ENCODE peak calls at places on chromosomes 12 and 14, in eight cellular contexts. One of them, this sample, is unnamed.

GRCh38 chr14:64953661-64954060 is 11.1 kb upstream of the GPX2 start:
- DNase-seq in brain microvascular endothelial cell: no peak
- DNase-seq in mammary epithelial cell: no peak
- DNase-seq in fibroblast of lung: no peak
- DNase-seq in AG04450: no peak
- DNase-seq in A673: no peak
- DNase-seq in CD8-positive, alpha-beta T cell: no peak
- DNase-seq in cardiac muscle cell: no peak
- DNase-seq in this sample: no peak

GRCh38 chr12:24728366-24728765 is 220.5 kb downstream of the BCAT1 start:
- DNase-seq in CD8-positive, alpha-beta T cell: no peak
- DNase-seq in A673: peak
- DNase-seq in cardiac muscle cell: peak
- DNase-seq in brain microvascular endothelial cell: peak
- DNase-seq in fibroblast of lung: peak
- DNase-seq in mammary epithelial cell: peak
- DNase-seq in AG04450: no peak
- DNase-seq in this sample: peak

GRCh38 chr14:86780461-86780860 is 1212.5 kb downstream of the GALC start:
- DNase-seq in AG04450: no peak
- DNase-seq in brain microvascular endothelial cell: no peak
- DNase-seq in mammary epithelial cell: no peak
- DNase-seq in CD8-positive, alpha-beta T cell: no peak
- DNase-seq in A673: no peak
- DNase-seq in fibroblast of lung: no peak
- DNase-seq in cardiac muscle cell: no peak
- DNase-seq in this sample: no peak

GRCh38 chr14:39492267-39492666 is 60.0 kb upstream of the FBXO33 start:
- DNase-seq in AG04450: peak
- DNase-seq in mammary epithelial cell: peak
- DNase-seq in fibroblast of lung: peak
- DNase-seq in A673: peak
- DNase-seq in brain microvascular endothelial cell: peak
- DNase-seq in CD8-positive, alpha-beta T cell: no peak
- DNase-seq in cardiac muscle cell: peak
- DNase-seq in this sample: peak

GRCh38 chr14:70919774-70920173 is 12.5 kb downstream of the PCNX1 start:
- DNase-seq in brain microvascular endothelial cell: peak
- DNase-seq in mammary epithelial cell: no peak
- DNase-seq in AG04450: no peak
- DNase-seq in A673: peak
- DNase-seq in cardiac muscle cell: peak
- DNase-seq in fibroblast of lung: peak
- DNase-seq in CD8-positive, alpha-beta T cell: no peak
- DNase-seq in this sample: no peak

GRCh38 chr12:89977356-89978185 is 268.9 kb upstream of the ATP2B1 start:
- DNase-seq in AG04450: no peak
- DNase-seq in brain microvascular endothelial cell: no peak
- DNase-seq in CD8-positive, alpha-beta T cell: no peak
- DNase-seq in A673: peak
- DNase-seq in mammary epithelial cell: peak
- DNase-seq in fibroblast of lung: no peak
- DNase-seq in cardiac muscle cell: no peak
- DNase-seq in this sample: no peak

GRCh38 chr12:4781212-4781611 is 61.0 kb downstream of the GALNT8 start:
- DNase-seq in mammary epithelial cell: peak
- DNase-seq in A673: no peak
- DNase-seq in cardiac muscle cell: no peak
- DNase-seq in brain microvascular endothelial cell: no peak
- DNase-seq in CD8-positive, alpha-beta T cell: no peak
- DNase-seq in fibroblast of lung: no peak
- DNase-seq in AG04450: no peak
- DNase-seq in this sample: peak

GRCh38 chr14:37587881-37588666 is 7.0 kb downstream of the FOXA1 start:
- DNase-seq in CD8-positive, alpha-beta T cell: no peak
- DNase-seq in cardiac muscle cell: no peak
- DNase-seq in mammary epithelial cell: no peak
- DNase-seq in fibroblast of lung: no peak
- DNase-seq in A673: no peak
- DNase-seq in AG04450: no peak
- DNase-seq in brain microvascular endothelial cell: no peak
- DNase-seq in this sample: no peak

GRCh38 chr12:124030510-124030909 is 57.5 kb downstream of the ZNF664 start:
- DNase-seq in AG04450: no peak
- DNase-seq in fibroblast of lung: peak
- DNase-seq in CD8-positive, alpha-beta T cell: no peak
- DNase-seq in brain microvascular endothelial cell: peak
- DNase-seq in cardiac muscle cell: peak
- DNase-seq in mammary epithelial cell: no peak
- DNase-seq in A673: peak
- DNase-seq in this sample: peak

GRCh38 chr12:96359328-96359727 is 40.9 kb downstream of the CDK17 start:
- DNase-seq in mammary epithelial cell: no peak
- DNase-seq in AG04450: no peak
- DNase-seq in fibroblast of lung: no peak
- DNase-seq in A673: no peak
- DNase-seq in brain microvascular endothelial cell: no peak
- DNase-seq in cardiac muscle cell: no peak
- DNase-seq in CD8-positive, alpha-beta T cell: no peak
- DNase-seq in this sample: peak

GRCh38 chr14:68819260-68819691 is 26.4 kb upstream of the ZFP36L1 start:
- DNase-seq in cardiac muscle cell: peak
- DNase-seq in A673: no peak
- DNase-seq in AG04450: no peak
- DNase-seq in CD8-positive, alpha-beta T cell: no peak
- DNase-seq in mammary epithelial cell: peak
- DNase-seq in brain microvascular endothelial cell: peak
- DNase-seq in fibroblast of lung: peak
- DNase-seq in this sample: peak

GRCh38 chr12:106541201-106541600 is 41.6 kb upstream of the RFX4 start:
- DNase-seq in CD8-positive, alpha-beta T cell: no peak
- DNase-seq in cardiac muscle cell: no peak
- DNase-seq in A673: no peak
- DNase-seq in AG04450: no peak
- DNase-seq in fibroblast of lung: no peak
- DNase-seq in brain microvascular endothelial cell: no peak
- DNase-seq in mammary epithelial cell: no peak
- DNase-seq in this sample: no peak

GRCh38 chr14:86035882-86036281 is 505.9 kb downstream of the FLRT2 start:
- DNase-seq in A673: peak
- DNase-seq in fibroblast of lung: peak
- DNase-seq in mammary epithelial cell: peak
- DNase-seq in brain microvascular endothelial cell: no peak
- DNase-seq in cardiac muscle cell: peak
- DNase-seq in AG04450: no peak
- DNase-seq in CD8-positive, alpha-beta T cell: no peak
- DNase-seq in this sample: no peak

DNA sequence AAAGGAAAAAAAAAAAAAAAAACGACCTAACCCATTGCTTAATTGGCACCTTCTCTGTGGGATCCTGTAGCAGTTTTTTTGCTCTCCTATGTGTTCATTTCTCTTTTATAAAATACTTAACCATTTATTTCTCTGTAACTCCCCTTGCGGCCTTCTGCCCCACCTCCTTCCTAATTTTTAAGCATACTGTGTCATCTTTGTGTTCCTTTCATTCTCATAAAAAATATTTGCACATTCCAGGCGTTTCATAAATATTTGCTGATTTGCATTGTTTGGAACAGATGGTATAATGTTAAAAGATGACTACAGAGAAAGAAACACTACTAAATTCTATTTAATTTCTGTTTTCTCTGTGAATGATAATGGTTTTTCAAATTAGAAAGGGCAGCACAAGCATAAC is 77.9 kb downstream of the NPAS3 start:
- DNase-seq in mammary epithelial cell: no peak
- DNase-seq in A673: no peak
- DNase-seq in cardiac muscle cell: no peak
- DNase-seq in CD8-positive, alpha-beta T cell: no peak
- DNase-seq in brain microvascular endothelial cell: no peak
- DNase-seq in AG04450: no peak
- DNase-seq in fibroblast of lung: no peak
- DNase-seq in this sample: no peak
- H3K27ac ChIP-seq in mammary epithelial cell: no peak
- H3K27ac ChIP-seq in A673: no peak
- H3K27ac ChIP-seq in cardiac muscle cell: no peak
- H3K27ac ChIP-seq in CD8-positive, alpha-beta T cell: no peak
- H3K27ac ChIP-seq in brain microvascular endothelial cell: no peak
- H3K27ac ChIP-seq in AG04450: no peak
- H3K27ac ChIP-seq in fibroblast of lung: no peak
- H3K27ac ChIP-seq in this sample: no peak

GRCh38 chr12:78473136-78473535 is 391.4 kb upstream of the SYT1 start:
- DNase-seq in fibroblast of lung: peak
- DNase-seq in A673: peak
- DNase-seq in brain microvascular endothelial cell: peak
- DNase-seq in mammary epithelial cell: peak
- DNase-seq in cardiac muscle cell: peak
- DNase-seq in CD8-positive, alpha-beta T cell: no peak
- DNase-seq in AG04450: no peak
- DNase-seq in this sample: no peak

GRCh38 chr12:78473561-78473960 is 391.0 kb upstream of the SYT1 start:
- DNase-seq in mammary epithelial cell: no peak
- DNase-seq in A673: no peak
- DNase-seq in CD8-positive, alpha-beta T cell: no peak
- DNase-seq in brain microvascular endothelial cell: no peak
- DNase-seq in AG04450: no peak
- DNase-seq in fibroblast of lung: no peak
- DNase-seq in cardiac muscle cell: no peak
- DNase-seq in this sample: no peak

GRCh38 chr12:78470354-78471195 is 394.0 kb upstream of the SYT1 start:
- DNase-seq in A673: peak
- DNase-seq in CD8-positive, alpha-beta T cell: no peak
- DNase-seq in cardiac muscle cell: peak
- DNase-seq in AG04450: no peak
- DNase-seq in brain microvascular endothelial cell: peak
- DNase-seq in fibroblast of lung: peak
- DNase-seq in mammary epithelial cell: peak
- DNase-seq in this sample: peak
- TF ChIP-seq CTCF in A673: peak
- TF ChIP-seq CTCF in CD8-positive, alpha-beta T cell: no peak
- TF ChIP-seq CTCF in cardiac muscle cell: peak
- TF ChIP-seq CTCF in AG04450: peak
- TF ChIP-seq CTCF in brain microvascular endothelial cell: peak
- TF ChIP-seq CTCF in fibroblast of lung: peak
- TF ChIP-seq CTCF in mammary epithelial cell: peak
- TF ChIP-seq CTCF in this sample: peak

GRCh38 chr12:117124421-117125274 is 25.4 kb upstream of the TESC start:
- DNase-seq in AG04450: no peak
- DNase-seq in CD8-positive, alpha-beta T cell: no peak
- DNase-seq in brain microvascular endothelial cell: no peak
- DNase-seq in A673: no peak
- DNase-seq in fibroblast of lung: no peak
- DNase-seq in mammary epithelial cell: no peak
- DNase-seq in cardiac muscle cell: no peak
- DNase-seq in this sample: no peak

GRCh38 chr12:117126335-117126734 is 27.1 kb upstream of the TESC start:
- DNase-seq in fibroblast of lung: no peak
- DNase-seq in cardiac muscle cell: no peak
- DNase-seq in A673: no peak
- DNase-seq in brain microvascular endothelial cell: no peak
- DNase-seq in CD8-positive, alpha-beta T cell: no peak
- DNase-seq in mammary epithelial cell: no peak
- DNase-seq in AG04450: no peak
- DNase-seq in this sample: no peak

GRCh38 chr12:117127933-117128823 is 29.0 kb upstream of the TESC start:
- DNase-seq in AG04450: no peak
- DNase-seq in cardiac muscle cell: no peak
- DNase-seq in brain microvascular endothelial cell: no peak
- DNase-seq in mammary epithelial cell: no peak
- DNase-seq in A673: no peak
- DNase-seq in fibroblast of lung: peak
- DNase-seq in CD8-positive, alpha-beta T cell: no peak
- DNase-seq in this sample: no peak

GRCh38 chr12:117125275-117125613 is 26.0 kb upstream of the TESC start:
- DNase-seq in CD8-positive, alpha-beta T cell: no peak
- DNase-seq in A673: peak
- DNase-seq in fibroblast of lung: no peak
- DNase-seq in brain microvascular endothelial cell: peak
- DNase-seq in AG04450: no peak
- DNase-seq in mammary epithelial cell: no peak
- DNase-seq in cardiac muscle cell: no peak
- DNase-seq in this sample: no peak

DNA sequence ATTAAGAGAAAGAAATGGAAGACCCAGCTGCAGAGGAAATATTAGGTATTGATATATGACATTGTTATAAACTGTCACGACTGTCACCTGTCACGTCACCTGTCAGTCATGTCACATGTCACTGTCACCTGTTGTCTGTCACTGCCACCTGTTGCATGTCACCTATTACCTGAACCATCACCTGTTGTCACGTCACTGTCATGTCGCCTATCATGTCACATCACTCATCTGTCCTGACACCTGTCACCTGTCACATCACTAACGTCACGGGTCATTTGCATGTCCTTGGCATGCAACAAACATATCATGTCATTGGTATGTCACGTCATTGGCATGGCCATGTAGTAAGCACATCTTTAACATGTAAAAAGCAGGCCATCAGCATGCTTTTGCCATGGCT is 26.6 kb upstream of the TESC start:
- DNase-seq in cardiac muscle cell: no peak
- DNase-seq in A673: no peak
- DNase-seq in brain microvascular endothelial cell: no peak
- DNase-seq in CD8-positive, alpha-beta T cell: no peak
- DNase-seq in mammary epithelial cell: no peak
- DNase-seq in fibroblast of lung: no peak
- DNase-seq in AG04450: no peak
- DNase-seq in this sample: no peak
- H3K27ac ChIP-seq in cardiac muscle cell: no peak
- H3K27ac ChIP-seq in A673: no peak
- H3K27ac ChIP-seq in brain microvascular endothelial cell: no peak
- H3K27ac ChIP-seq in CD8-positive, alpha-beta T cell: no peak
- H3K27ac ChIP-seq in mammary epithelial cell: no peak
- H3K27ac ChIP-seq in fibroblast of lung: no peak
- H3K27ac ChIP-seq in AG04450: no peak
- H3K27ac ChIP-seq in this sample: no peak

DNA sequence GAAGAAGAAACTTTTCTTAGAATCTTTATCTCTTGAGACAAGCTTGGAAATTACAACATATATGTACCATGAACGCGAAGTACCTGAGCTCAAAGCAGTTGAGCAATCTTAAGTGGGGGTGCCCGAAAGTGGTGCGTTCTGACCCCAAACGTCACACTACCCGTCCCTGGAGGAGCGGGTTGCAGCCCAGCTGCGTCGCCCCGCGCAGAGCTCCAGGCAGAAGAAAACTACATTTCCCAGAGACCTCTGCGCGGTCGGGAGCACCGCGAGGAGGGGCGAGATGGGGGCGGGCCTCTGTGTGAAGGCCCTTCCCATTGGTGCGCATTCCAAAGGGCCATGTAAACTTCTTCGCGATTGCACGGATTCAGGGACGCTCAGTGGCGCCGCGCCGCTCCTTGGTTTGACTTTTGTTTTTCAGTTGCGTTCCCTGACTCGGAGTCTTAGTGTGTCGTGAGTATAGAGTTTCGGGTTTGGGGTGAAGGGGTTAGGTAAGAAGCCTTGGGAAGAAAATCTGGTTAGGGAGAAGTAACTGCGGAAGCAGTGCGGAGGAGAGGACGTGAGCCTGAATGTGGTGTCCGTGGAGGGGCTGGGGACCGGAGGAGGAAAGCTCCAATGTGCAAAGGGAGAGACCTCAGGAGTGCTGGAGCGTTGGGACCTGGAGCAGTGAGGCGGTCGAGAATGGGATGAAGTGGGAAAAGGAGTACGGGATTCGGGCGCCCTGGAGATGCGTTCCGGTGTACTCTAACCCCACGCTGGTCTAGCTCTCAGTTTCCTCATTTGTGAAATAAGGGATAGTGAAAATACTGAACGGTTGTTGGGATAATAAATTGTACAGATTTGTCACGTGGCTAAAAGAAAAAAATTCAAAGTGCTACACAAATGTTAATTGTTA is at the start of gene CCDC77:
- DNase-seq in brain microvascular endothelial cell: peak
- DNase-seq in cardiac muscle cell: peak
- DNase-seq in AG04450: peak
- DNase-seq in mammary epithelial cell: peak
- DNase-seq in CD8-positive, alpha-beta T cell: peak
- DNase-seq in A673: peak
- DNase-seq in fibroblast of lung: peak
- DNase-seq in this sample: peak
- TF ChIP-seq CTCF in brain microvascular endothelial cell: peak
- TF ChIP-seq CTCF in cardiac muscle cell: peak
- TF ChIP-seq CTCF in AG04450: peak
- TF ChIP-seq CTCF in mammary epithelial cell: no peak
- TF ChIP-seq CTCF in CD8-positive, alpha-beta T cell: peak
- TF ChIP-seq CTCF in A673: peak
- TF ChIP-seq CTCF in fibroblast of lung: no peak
- TF ChIP-seq CTCF in this sample: no peak